ENCODE peak calls at places on chromosomes 5 and 9, in five cellular contexts. L is HEK293T; T is SW 1271; A is midbrain; H is activated T-cell treated with anti-CD3 and anti-CD28 coated beads, Interleukin-2, amount 50 U/mL, for 24 hours. B is an unnamed sample.

GRCh38 chr5:1169608-1170115 is 31.7 kb upstream of the SLC6A19 start:
- DNase-seq in T (no peak), L (no peak), H (no peak), A (no peak), B (no peak)

GRCh38 chr5:168708301-168708695 is 129.1 kb upstream of the PANK3 start:
- DNase-seq in L (no peak), T (no peak), A (no peak), H (no peak), B (no peak)

GRCh38 chr5:378976-379742 is 57.6 kb downstream of the AHRR start:
- DNase-seq in H (peak; percentile 46), A (no peak), T (no peak), L (no peak), B (no peak)

GRCh38 chr5:128201065-128201926 is 117.7 kb downstream of the SLC12A2 start:
- DNase-seq in T (peak; percentile 11), A (peak; percentile 79), H (peak; percentile 89), L (peak; percentile 82), B (peak; percentile 83)

GRCh38 chr5:83450183-83450839 is 21.2 kb upstream of the VCAN start:
- DNase-seq in L (no peak), H (no peak), T (no peak), A (no peak), B (no peak)

GRCh38 chr9:29882767-29883166 is 2309.5 kb upstream of the C9orf72 start:
- DNase-seq in T (no peak), A (no peak), H (no peak), L (no peak), B (no peak)

GRCh38 chr5:116004248-116004647 is 28.0 kb upstream of the ARL14EPL start:
- DNase-seq in T (no peak), L (no peak), A (no peak), H (no peak), B (no peak)

GRCh38 chr5:84119252-84119651 is 265.4 kb downstream of the EDIL3 start:
- DNase-seq in H (no peak), T (no peak), L (no peak), A (no peak), B (no peak)

GRCh38 chr5:145072880-145073279 is 762.3 kb downstream of the PRELID2 start:
- DNase-seq in H (no peak), L (no peak), A (no peak), T (no peak), B (no peak)

GRCh38 chr5:159824188-159825153 is 91.8 kb upstream of the ADRA1B start:
- DNase-seq in A (no peak), L (no peak), H (no peak), T (no peak), B (no peak)

B was measured in neural crest cell.